ENCODE peak calls at places on chromosomes 6 and 20, in four cellular contexts. K is psoas muscle, G is uterus, W is neural progenitor cell. I is an unnamed sample.

GRCh38 chr6:8243462-8243861 is 141.1 kb upstream of the EEF1E1 start:
- DNase-seq in K (no peak), G (no peak), W (no peak), I (no peak)

GRCh38 chr20:50372770-50373088 is 137.5 kb upstream of the PTPN1 start:
- DNase-seq in K (no peak), G (peak; percentile 42), W (no peak), I (no peak)

GRCh38 chr20:2542361-2542760 is 6.0 kb downstream of the TMC2 start:
- DNase-seq in K (no peak), G (no peak), W (no peak), I (no peak)

GRCh38 chr6:31676904-31677303 is 4.0 kb downstream of the LY6G5C start:
- DNase-seq in K (no peak), G (no peak), W (no peak), I (no peak)

GRCh38 chr6:30013296-30013922 is 47.7 kb upstream of the POLR1H start:
- DNase-seq in K (no peak), G (no peak), W (peak; percentile 71), I (peak; percentile 13)

GRCh38 chr20:5947276-5947675 is 3.1 kb downstream of the TRMT6 start:
- DNase-seq in K (no peak), G (no peak), W (no peak), I (no peak)

GRCh38 chr6:53032853-53033252 is 32.4 kb upstream of the FBXO9 start:
- DNase-seq in K (no peak), G (no peak), W (no peak), I (peak; percentile 41)

GRCh38 chr6:107408714-107409113 is 50.6 kb downstream of the PDSS2 start:
- DNase-seq in K (no peak), G (no peak), W (no peak), I (no peak)

GRCh38 chr6:8904754-8905153 is 469.4 kb upstream of the SLC35B3 start:
- DNase-seq in K (no peak), G (no peak), W (peak; percentile 18), I (no peak)

GRCh38 chr6:106973018-106973840 is 1.3 kb downstream of the CD24 start:
- DNase-seq in K (no peak), G (no peak), W (peak; percentile 74), I (no peak)